ENCODE peak calls at places on chromosomes 7 and 10, in eight cellular contexts. J, H, G, L, E, Y, U and R are unnamed samples.

GRCh38 chr10:86234102-86234501 is 132.5 kb downstream of the GRID1 start:
- DNase-seq in J (no peak), H (no peak), G (no peak), L (no peak), E (no peak), Y (no peak), U (no peak), R (no peak)

GRCh38 chr10:62744136-62744535 is 60.4 kb upstream of the ADO start:
- DNase-seq in J (no peak), H (no peak), G (no peak), L (no peak), E (no peak), Y (no peak), U (no peak), R (peak; percentile 83)

GRCh38 chr7:111011500-111011899 is 79.4 kb upstream of the LRRN3 start:
- DNase-seq in J (no peak), H (no peak), G (no peak), L (no peak), E (no peak), Y (no peak), U (no peak), R (no peak)

GRCh38 chr10:103929396-103929921 is 11.5 kb upstream of the STN1 start:
- DNase-seq in J (no peak), H (no peak), G (no peak), L (no peak), E (no peak), Y (no peak), U (no peak), R (no peak)

GRCh38 chr10:22252801-22253577 is 35.2 kb upstream of the EBLN1 start:
- DNase-seq in J (peak; percentile 22), H (peak; percentile 23), G (no peak), L (peak; percentile 46), E (no peak), Y (peak; percentile 69), U (peak; percentile 35), R (no peak)

GRCh38 chr7:100127866-100128601 is 1.3 kb downstream of the MBLAC1 start:
- DNase-seq in J (no peak), H (no peak), G (peak; percentile 68), L (no peak), E (no peak), Y (no peak), U (no peak), R (no peak)

GRCh38 chr7:107643407-107643806 is 17.2 kb upstream of the SLC26A4 start:
- DNase-seq in J (peak; percentile 70), H (no peak), G (no peak), L (no peak), E (no peak), Y (no peak), U (no peak), R (peak; percentile 90)

GRCh38 chr7:46993396-46993795 is 588.5 kb downstream of the TNS3 start:
- DNase-seq in J (no peak), H (no peak), G (no peak), L (no peak), E (no peak), Y (no peak), U (no peak), R (no peak)

GRCh38 chr7:25095516-25096345 is 29.3 kb downstream of the CYCS start:
- DNase-seq in J (no peak), H (no peak), G (no peak), L (no peak), E (no peak), Y (no peak), U (no peak), R (no peak)

GRCh38 chr7:158602905-158603772 is 15.5 kb upstream of the PTPRN2 start:
- DNase-seq in J (peak; percentile 59), H (no peak), G (no peak), L (no peak), E (no peak), Y (no peak), U (no peak), R (peak; percentile 51)

GRCh38 chr7:144650439-144650838 is 185.4 kb downstream of the TPK1 start:
- DNase-seq in J (no peak), H (no peak), G (no peak), L (no peak), E (no peak), Y (no peak), U (no peak), R (no peak)

GRCh38 chr7:92754756-92755581 is 81.4 kb downstream of the CDK6 start:
- DNase-seq in J (peak; percentile 49), H (no peak), G (no peak), L (peak; percentile 28), E (no peak), Y (no peak), U (no peak), R (peak; percentile 38)

GRCh38 chr10:121260383-121260782 is 337.9 kb downstream of the FGFR2 start:
- DNase-seq in J (no peak), H (no peak), G (peak; percentile 20), L (no peak), E (no peak), Y (no peak), U (no peak), R (no peak)

GRCh38 chr7:37234928-37235327 is 213.7 kb downstream of the ELMO1 start:
- DNase-seq in J (no peak), H (no peak), G (peak; percentile 11), L (no peak), E (no peak), Y (no peak), U (no peak), R (peak; percentile 3)

GRCh38 chr7:41731486-41732278 is 28.8 kb upstream of the INHBA start:
- DNase-seq in J (no peak), H (no peak), G (peak; percentile 41), L (no peak), E (no peak), Y (no peak), U (no peak), R (no peak)

GRCh38 chr10:100790761-100791208 is 45.4 kb downstream of the PAX2 start:
- DNase-seq in J (no peak), H (no peak), G (no peak), L (no peak), E (no peak), Y (no peak), U (no peak), R (no peak)

GRCh38 chr10:122674781-122675180 is 24.9 kb downstream of the C10orf120 start:
- DNase-seq in J (no peak), H (no peak), G (peak; percentile 2), L (peak; percentile 42), E (no peak), Y (no peak), U (peak; percentile 5), R (no peak)

GRCh38 chr7:140079121-140079536 is 16.4 kb upstream of the PARP12 start:
- DNase-seq in J (peak; percentile 77), H (no peak), G (peak; percentile 25), L (no peak), E (no peak), Y (no peak), U (no peak), R (peak; percentile 100)

GRCh38 chr10:114363745-114364460 is 40.4 kb downstream of the AFAP1L2 start:
- DNase-seq in J (no peak), H (no peak), G (no peak), L (no peak), E (no peak), Y (no peak), U (no peak), R (no peak)

GRCh38 chr7:158051372-158051760 is 536.3 kb downstream of the PTPRN2 start:
- DNase-seq in J (no peak), H (peak; percentile 3), G (no peak), L (no peak), E (no peak), Y (no peak), U (no peak), R (no peak)

GRCh38 chr10:127556911-127557310 is 7.8 kb downstream of the NPS start:
- DNase-seq in J (no peak), H (no peak), G (peak; percentile 2), L (no peak), E (peak; percentile 40), Y (no peak), U (no peak), R (no peak)

GRCh38 chr10:120077707-120078492 is 185.4 kb downstream of the SEC23IP start:
- DNase-seq in J (no peak), H (no peak), G (no peak), L (no peak), E (no peak), Y (no peak), U (no peak), R (no peak)

GRCh38 chr10:29956335-29956924 is 103.0 kb downstream of the JCAD start:
- DNase-seq in J (no peak), H (no peak), G (no peak), L (no peak), E (no peak), Y (no peak), U (no peak), R (no peak)

GRCh38 chr7:151205749-151206148 is 4.5 kb downstream of the H2BK1 start:
- DNase-seq in J (no peak), H (no peak), G (no peak), L (no peak), E (no peak), Y (no peak), U (no peak), R (no peak)

GRCh38 chr7:106548491-106548890 is 112.5 kb downstream of the CCDC71L start:
- DNase-seq in J (no peak), H (no peak), G (no peak), L (no peak), E (no peak), Y (no peak), U (no peak), R (no peak)

GRCh38 chr10:82289945-82290344 is 415.0 kb downstream of the NRG3 start:
- DNase-seq in J (no peak), H (no peak), G (no peak), L (no peak), E (no peak), Y (no peak), U (no peak), R (no peak)

GRCh38 chr10:96658844-96659243 is 61.5 kb downstream of the PIK3AP1 start:
- DNase-seq in J (no peak), H (no peak), G (no peak), L (no peak), E (no peak), Y (no peak), U (no peak), R (no peak)

GRCh38 chr7:94975316-94975715 is 67.9 kb downstream of the PPP1R9A start:
- DNase-seq in J (peak; percentile 80), H (no peak), G (no peak), L (no peak), E (no peak), Y (no peak), U (no peak), R (peak; percentile 89)

GRCh38 chr10:93379366-93380042 is 102.6 kb downstream of the MYOF start:
- DNase-seq in J (peak; percentile 91), H (no peak), G (no peak), L (no peak), E (no peak), Y (no peak), U (no peak), R (peak; percentile 90)

GRCh38 chr7:19116121-19117080 is 1.0 kb downstream of the TWIST1 start:
- DNase-seq in J (peak; percentile 60), H (peak; percentile 22), G (peak; percentile 51), L (no peak), E (no peak), Y (no peak), U (no peak), R (peak; percentile 52)

GRCh38 chr7:1892011-1892965 is 222.2 kb downstream of the ELFN1 start:
- DNase-seq in J (no peak), H (no peak), G (no peak), L (no peak), E (no peak), Y (no peak), U (no peak), R (no peak)

GRCh38 chr7:129785457-129786178 is 167.1 kb downstream of the UBE2H start:
- DNase-seq in J (no peak), H (no peak), G (no peak), L (no peak), E (no peak), Y (no peak), U (no peak), R (no peak)

GRCh38 chr10:11610151-11610854 is 1.1 kb downstream of the USP6NL start:
- DNase-seq in J (peak; percentile 36), H (no peak), G (peak; percentile 60), L (no peak), E (no peak), Y (no peak), U (no peak), R (no peak)

GRCh38 chr7:131203291-131203976 is 124.2 kb upstream of the MKLN1 start:
- DNase-seq in J (no peak), H (peak; percentile 57), G (no peak), L (no peak), E (no peak), Y (no peak), U (no peak), R (no peak)